ENCODE peak calls at places on chromosomes 13 and 19, in six cellular contexts. H, W, I, J, L and F are unnamed samples.

GRCh38 chr13:32695602-32696250 is 109.5 kb downstream of the PDS5B start:
- DNase-seq in I (no peak), H (no peak), W (no peak), L (no peak), J (no peak), F (no peak)

GRCh38 chr19:13978306-13978705 is 26.0 kb downstream of the DCAF15 start:
- DNase-seq in H (peak; percentile 53), W (no peak), L (no peak), J (peak; percentile 39), I (no peak), F (peak; percentile 89)

GRCh38 chr13:112928020-112928931 is 40.7 kb upstream of the MCF2L start:
- DNase-seq in L (no peak), J (no peak), H (no peak), I (no peak), W (no peak), F (no peak)

GRCh38 chr19:36745870-36746269 is 26.7 kb downstream of the ZNF850 start:
- DNase-seq in I (no peak), H (no peak), W (no peak), J (no peak), L (no peak), F (no peak)

GRCh38 chr19:35266904-35267817 is 1.6 kb upstream of the USF2 start:
- DNase-seq in J (no peak), W (no peak), H (peak; percentile 28), I (peak; percentile 32), L (no peak), F (no peak)

GRCh38 chr19:58060231-58060630 is 1.1 kb downstream of the ZNF135 start:
- DNase-seq in I (no peak), W (no peak), L (no peak), H (no peak), J (no peak), F (no peak)

GRCh38 chr13:59673301-59673700 is 490.4 kb downstream of the DIAPH3 start:
- DNase-seq in J (no peak), I (no peak), W (no peak), L (no peak), H (no peak), F (no peak)

GRCh38 chr13:51995677-51996551 is 15.3 kb downstream of the ATP7B start:
- DNase-seq in W (no peak), H (peak; percentile 51), I (no peak), L (no peak), J (no peak), F (no peak)

GRCh38 chr13:75256922-75257321 is 225.0 kb downstream of the TBC1D4 start:
- DNase-seq in I (no peak), J (no peak), W (no peak), H (peak; percentile 46), L (no peak), F (no peak)

GRCh38 chr19:33488826-33489225 is 32.8 kb downstream of the PEPD start:
- DNase-seq in W (no peak), H (no peak), J (no peak), L (no peak), I (no peak), F (no peak)

GRCh38 chr13:110099922-110100321 is 207.0 kb downstream of the COL4A1 start:
- DNase-seq in J (no peak), H (no peak), W (no peak), L (no peak), I (no peak), F (no peak)

GRCh38 chr19:32363175-32363574 is 17.8 kb downstream of the ZNF507 start:
- DNase-seq in H (no peak), I (no peak), L (no peak), W (no peak), J (no peak), F (no peak)

GRCh38 chr19:55962186-55962585 is 14.6 kb downstream of the NLRP8 start:
- DNase-seq in W (no peak), I (no peak), H (no peak), J (no peak), L (no peak), F (no peak)

GRCh38 chr19:15318241-15318691 is 14.1 kb downstream of the BRD4 start:
- DNase-seq in W (no peak), H (no peak), I (no peak), J (no peak), L (no peak), F (no peak)

GRCh38 chr19:42023121-42023942 is 29.3 kb upstream of the ATP1A3 start:
- DNase-seq in H (no peak), L (peak; percentile 50), I (no peak), W (peak; percentile 28), J (peak; percentile 16), F (peak; percentile 23)

GRCh38 chr13:110397445-110397844 is 90.4 kb downstream of the COL4A2 start:
- DNase-seq in W (no peak), L (no peak), H (peak; percentile 40), I (no peak), J (no peak), F (no peak)

GRCh38 chr19:50333737-50334617 is 4.8 kb upstream of the KCNC3 start:
- DNase-seq in H (peak; percentile 81), J (peak; percentile 71), L (peak; percentile 91), I (peak; percentile 73), W (no peak), F (no peak)

GRCh38 chr13:104074326-104074725 is 1008.1 kb upstream of the SLC10A2 start:
- DNase-seq in I (no peak), H (no peak), W (no peak), J (no peak), L (no peak), F (no peak)

GRCh38 chr13:101383595-101383994 is 32.7 kb downstream of the NALCN start:
- DNase-seq in H (no peak), J (no peak), W (no peak), I (no peak), L (no peak), F (no peak)

GRCh38 chr19:51371186-51371690 is 1.2 kb downstream of the NKG7 start:
- DNase-seq in L (no peak), I (no peak), H (no peak), W (no peak), J (no peak), F (no peak)

GRCh38 chr13:41713405-41713804 is 247.5 kb downstream of the VWA8 start:
- DNase-seq in H (no peak), I (no peak), L (no peak), J (no peak), W (no peak), F (no peak)

GRCh38 chr19:2554856-2555255 is 78.9 kb downstream of the GADD45B start:
- DNase-seq in I (no peak), H (no peak), W (peak; percentile 56), L (no peak), J (no peak), F (no peak)

GRCh38 chr19:39297931-39298634 is 1.9 kb downstream of the IFNL1 start:
- DNase-seq in J (no peak), L (no peak), I (no peak), W (no peak), H (peak; percentile 40), F (no peak)

GRCh38 chr13:46896346-46897138 is at the start of gene HTR2A:
- DNase-seq in H (no peak), W (no peak), L (no peak), J (no peak), I (no peak), F (no peak)

GRCh38 chr13:39516140-39516539 is 86.9 kb downstream of the LHFPL6 start:
- DNase-seq in J (no peak), H (no peak), L (no peak), W (no peak), I (no peak), F (no peak)

GRCh38 chr13:93535256-93535655 is 308.6 kb downstream of the GPC6 start:
- DNase-seq in L (no peak), I (no peak), H (no peak), J (no peak), W (no peak), F (no peak)

GRCh38 chr19:47726467-47726866 is 13.2 kb downstream of the EHD2 start:
- DNase-seq in I (no peak), H (no peak), W (no peak), J (no peak), L (no peak), F (no peak)

GRCh38 chr13:104586010-104586746 is 1520.0 kb upstream of the SLC10A2 start:
- DNase-seq in J (no peak), W (peak; percentile 18), L (no peak), H (no peak), I (no peak), F (no peak)

GRCh38 chr13:85366759-85367417 is 432.3 kb downstream of the SLITRK6 start:
- DNase-seq in I (no peak), J (no peak), H (no peak), W (no peak), L (no peak), F (no peak)

GRCh38 chr13:28313579-28313978 is 175.2 kb downstream of the PAN3 start:
- DNase-seq in I (no peak), W (peak; percentile 28), J (no peak), H (no peak), L (peak; percentile 32), F (no peak)

GRCh38 chr13:33229446-33230177 is 55.9 kb downstream of the STARD13 start:
- DNase-seq in H (no peak), L (no peak), I (no peak), W (no peak), J (no peak), F (no peak)

GRCh38 chr19:54042989-54043388 is 20.7 kb downstream of the VSTM1 start:
- DNase-seq in L (no peak), H (no peak), J (no peak), I (no peak), W (no peak), F (no peak)

GRCh38 chr13:107192289-107192688 is 624.4 kb upstream of the ARGLU1 start:
- DNase-seq in J (no peak), W (no peak), H (peak; percentile 46), I (no peak), L (no peak), F (no peak)

GRCh38 chr19:4969772-4970531 is 1.0 kb downstream of the KDM4B start:
- DNase-seq in I (no peak), L (peak; percentile 74), W (no peak), H (no peak), J (no peak), F (no peak)

GRCh38 chr19:50377051-50377441 is 789 bp downstream of the NR1H2 start:
- DNase-seq in I (peak; percentile 41), H (no peak), L (no peak), W (peak; percentile 58), J (no peak), F (no peak)